ENCODE peak calls at places on chromosomes 2 and 18, in four cellular contexts. M is aorta, C is uterus, Q is posterior cingulate gyrus. X is an unnamed sample.

GRCh38 chr2:138170495-138170894 is 206.2 kb downstream of the HNMT start:
- DNase-seq in M (no peak), C (no peak), Q (no peak), X (no peak)

GRCh38 chr18:28757466-28758008 is 580.6 kb upstream of the CDH2 start:
- DNase-seq in M (no peak), C (no peak), Q (no peak), X (no peak)

GRCh38 chr18:58223717-58224424 is 179.8 kb downstream of the NEDD4L start:
- DNase-seq in M (no peak), C (peak), Q (no peak), X (no peak)

GRCh38 chr2:98800330-98801064 is 69.6 kb upstream of the MGAT4A start:
- DNase-seq in M (no peak), C (no peak), Q (no peak), X (no peak)

GRCh38 chr2:34997779-34998178 is 1357.8 kb upstream of the CRIM1 start:
- DNase-seq in M (no peak), C (no peak), Q (no peak), X (no peak)

GRCh38 chr2:133821107-133821760 is 253.0 kb upstream of the NCKAP5 start:
- DNase-seq in M (no peak), C (no peak), Q (no peak), X (no peak)

GRCh38 chr18:78982186-78982585 is 2.6 kb downstream of the SALL3 start:
- DNase-seq in M (no peak), C (no peak), Q (no peak), X (no peak)

GRCh38 chr2:23660227-23660626 is 266.7 kb downstream of the ATAD2B start:
- DNase-seq in M (no peak), C (no peak), Q (no peak), X (no peak)

GRCh38 chr18:45335644-45336043 is 279.6 kb upstream of the SLC14A2 start:
- DNase-seq in M (no peak), C (no peak), Q (no peak), X (no peak)

GRCh38 chr2:107025291-107025857 is 139.4 kb upstream of the ST6GAL2 start:
- DNase-seq in M (no peak), C (no peak), Q (no peak), X (no peak)

GRCh38 chr2:172513935-172514586 is 41.8 kb upstream of the PDK1 start:
- DNase-seq in M (peak), C (no peak), Q (no peak), X (no peak)

GRCh38 chr2:98479959-98480524 is 35.4 kb downstream of the INPP4A start:
- DNase-seq in M (peak), C (peak), Q (peak), X (no peak)

GRCh38 chr2:158968396-158969161 is at the start of gene TANC1:
- DNase-seq in M (peak), C (peak), Q (peak), X (peak)

GRCh38 chr2:96342085-96342484 is 6.5 kb downstream of the NCAPH start:
- DNase-seq in M (no peak), C (no peak), Q (no peak), X (no peak)

GRCh38 chr2:50433635-50434034 is 598.3 kb downstream of the NRXN1 start:
- DNase-seq in M (no peak), C (no peak), Q (no peak), X (no peak)

X was measured in tibial artery.